ENCODE peak calls at places on chromosomes 6 and 20, in six cellular contexts. T is transverse colon; U is CD4-positive, alpha-beta T cell; F is HCT116; A is A549; Q is lung. C is an unnamed sample.

GRCh38 chr20:19210426-19211155 is 1.9 kb upstream of the SLC24A3 start:
- DNase-seq in T (no peak), U (no peak), F (no peak), A (no peak), Q (peak; percentile 49), C (no peak)

GRCh38 chr6:2891768-2892170 is 11.3 kb downstream of the SERPINB9 start:
- DNase-seq in T (peak; percentile 90), U (peak; percentile 44), F (no peak), A (no peak), Q (no peak), C (no peak)

GRCh38 chr20:15930324-15931305 is 642.6 kb downstream of the KIF16B start:
- DNase-seq in T (no peak), U (no peak), F (no peak), A (peak; percentile 43), Q (peak; percentile 38), C (peak; percentile 21)

GRCh38 chr20:2149507-2149906 is 47.9 kb downstream of the STK35 start:
- DNase-seq in T (no peak), U (no peak), F (no peak), A (no peak), Q (no peak), C (no peak)

GRCh38 chr20:703426-703825 is 27.8 kb upstream of the SCRT2 start:
- DNase-seq in T (no peak), U (no peak), F (no peak), A (no peak), Q (no peak), C (no peak)

GRCh38 chr20:34754611-34755010 is 50.5 kb downstream of the TP53INP2 start:
- DNase-seq in T (no peak), U (no peak), F (no peak), A (no peak), Q (no peak), C (no peak)

GRCh38 chr20:36792422-36792821 is 18.9 kb upstream of the DSN1 start:
- DNase-seq in T (no peak), U (no peak), F (peak; percentile 57), A (peak; percentile 77), Q (no peak), C (no peak)

GRCh38 chr6:169972736-169973135 is 221.3 kb downstream of the ERMARD start:
- DNase-seq in T (no peak), U (no peak), F (no peak), A (no peak), Q (no peak), C (peak; percentile 13)

GRCh38 chr6:74677463-74677862 is 528.4 kb downstream of the COL12A1 start:
- DNase-seq in T (no peak), U (no peak), F (no peak), A (no peak), Q (no peak), C (no peak)

GRCh38 chr20:48292806-48293205 is 507.5 kb upstream of the SULF2 start:
- DNase-seq in T (no peak), U (no peak), F (no peak), A (no peak), Q (no peak), C (no peak)

GRCh38 chr6:156816505-156816904 is 39.3 kb downstream of the ARID1B start:
- DNase-seq in T (peak; percentile 35), U (no peak), F (no peak), A (no peak), Q (peak; percentile 68), C (no peak)

GRCh38 chr20:15547109-15547508 is 1026.1 kb downstream of the KIF16B start:
- DNase-seq in T (no peak), U (no peak), F (no peak), A (no peak), Q (no peak), C (no peak)

GRCh38 chr20:57482796-57483195 is 42.1 kb downstream of the CTCFL start:
- DNase-seq in T (no peak), U (no peak), F (no peak), A (no peak), Q (no peak), C (no peak)

GRCh38 chr6:37306624-37307222 is 47.1 kb upstream of the RNF8 start:
- DNase-seq in T (no peak), U (no peak), F (no peak), A (no peak), Q (no peak), C (no peak)

GRCh38 chr6:115360602-115361325 is 699.9 kb downstream of the FRK start:
- DNase-seq in T (no peak), U (no peak), F (no peak), A (no peak), Q (no peak), C (no peak)

GRCh38 chr6:140661691-140662090 is 1287.2 kb upstream of the CITED2 start:
- DNase-seq in T (no peak), U (no peak), F (no peak), A (no peak), Q (no peak), C (no peak)

GRCh38 chr20:25360631-25361286 is 29.9 kb downstream of the ABHD12 start:
- DNase-seq in T (no peak), U (no peak), F (no peak), A (peak; percentile 19), Q (no peak), C (no peak)

GRCh38 chr6:108622601-108623335 is 62.1 kb downstream of the FOXO3 start:
- DNase-seq in T (peak; percentile 29), U (no peak), F (no peak), A (peak; percentile 10), Q (peak; percentile 38), C (peak; percentile 73)

GRCh38 chr6:109793793-109794192 is 102.7 kb downstream of the FIG4 start:
- DNase-seq in T (peak; percentile 33), U (no peak), F (peak; percentile 83), A (peak; percentile 77), Q (peak; percentile 29), C (peak; percentile 68)

GRCh38 chr20:50294164-50295088 is 103.8 kb downstream of the CEBPB start:
- DNase-seq in T (no peak), U (no peak), F (no peak), A (peak; percentile 57), Q (no peak), C (no peak)

GRCh38 chr6:92541457-92542060 is 877.8 kb downstream of the EPHA7 start:
- DNase-seq in T (no peak), U (no peak), F (no peak), A (no peak), Q (no peak), C (no peak)

GRCh38 chr20:2750343-2751251 is 49.8 kb downstream of the CPXM1 start:
- DNase-seq in T (peak; percentile 52), U (no peak), F (no peak), A (peak; percentile 71), Q (peak; percentile 58), C (peak; percentile 52)

DNA sequence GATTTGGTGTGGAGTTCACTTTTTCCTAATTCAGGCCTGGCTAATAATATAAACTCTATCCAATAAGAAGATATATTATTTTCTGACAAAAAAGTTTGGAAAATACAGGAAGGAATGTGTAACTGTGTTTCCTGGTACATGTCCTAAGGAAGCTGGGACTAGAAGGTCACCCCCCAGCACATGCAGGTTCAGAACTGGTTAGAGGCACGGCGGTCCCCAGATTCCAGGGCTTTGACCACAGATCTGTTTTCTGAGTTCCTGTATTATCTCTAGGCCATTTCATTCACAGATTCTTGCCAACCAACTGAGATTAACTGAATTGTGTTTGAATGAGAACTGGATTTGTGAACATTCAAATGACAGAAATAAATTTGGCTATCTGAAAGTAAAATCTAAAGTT is 94.5 kb downstream of the TULP4 start:
- DNase-seq in T (no peak), U (no peak), F (no peak), A (no peak), Q (no peak), C (no peak)
- H3K27ac ChIP-seq in T (no peak overlapping the region), U (no peak overlapping the region), F (no peak overlapping the region), A (no peak overlapping the region), Q (no peak overlapping the region), C (no peak overlapping the region)

GRCh38 chr6:162069995-162070394 is 657.6 kb downstream of the PRKN start:
- DNase-seq in T (no peak), U (no peak), F (no peak), A (no peak), Q (no peak), C (no peak)

GRCh38 chr6:162074641-162075040 is 652.9 kb downstream of the PRKN start:
- DNase-seq in T (no peak), U (no peak), F (no peak), A (no peak), Q (no peak), C (no peak)

GRCh38 chr6:162068340-162068739 is 659.2 kb downstream of the PRKN start:
- DNase-seq in T (no peak), U (no peak), F (no peak), A (no peak), Q (no peak), C (no peak)

DNA sequence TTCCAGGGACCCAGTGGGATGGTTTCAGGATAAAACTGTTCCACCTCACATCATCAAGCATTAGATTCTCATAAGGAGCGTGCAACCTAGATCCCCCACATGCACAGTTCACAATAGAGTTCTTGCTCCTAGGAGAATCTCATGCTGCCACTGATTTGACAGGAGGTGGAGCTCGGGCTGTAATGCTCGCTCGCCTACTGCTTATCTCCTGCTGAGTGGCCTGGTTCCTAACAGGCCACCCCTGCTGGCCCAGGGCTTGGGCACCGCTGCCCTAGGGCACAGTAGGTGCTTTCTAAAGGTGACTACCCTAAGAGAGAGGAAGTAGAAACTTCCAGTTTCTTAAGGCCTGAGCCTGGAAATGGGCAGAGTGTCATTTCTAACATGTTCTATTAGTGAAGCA is 656.9 kb downstream of the PRKN start:
- DNase-seq in T (no peak), U (no peak), F (no peak), A (no peak), Q (no peak), C (no peak)
- H3K27ac ChIP-seq in T (no peak overlapping the region), U (no peak overlapping the region), F (no peak overlapping the region), A (no peak overlapping the region), Q (no peak overlapping the region), C (no peak overlapping the region)

DNA sequence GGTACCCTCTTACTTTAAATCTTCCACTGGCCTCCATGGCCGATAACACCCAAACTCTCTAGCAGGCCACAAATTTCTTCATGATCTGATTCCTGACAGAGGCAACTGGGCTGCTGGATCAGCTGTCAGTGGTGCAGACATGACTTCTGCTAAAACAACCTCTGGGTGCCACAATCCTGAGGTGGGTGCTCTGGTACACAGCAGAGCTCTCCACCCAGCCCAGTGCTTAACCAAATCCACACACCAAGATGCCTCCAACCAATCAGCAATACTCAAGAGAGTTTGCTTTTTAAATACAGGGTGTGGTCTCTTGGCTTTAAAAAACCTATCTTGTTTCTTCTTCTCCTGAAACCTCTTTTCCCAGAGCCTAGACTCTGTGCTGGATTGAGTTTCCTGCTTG is 126.6 kb upstream of the SPACA1 start:
- DNase-seq in T (no peak), U (no peak), F (no peak), A (no peak), Q (no peak), C (no peak)
- H3K27ac ChIP-seq in T (no peak overlapping the region), U (no peak overlapping the region), F (no peak overlapping the region), A (no peak overlapping the region), Q (no peak overlapping the region), C (no peak overlapping the region)

DNA sequence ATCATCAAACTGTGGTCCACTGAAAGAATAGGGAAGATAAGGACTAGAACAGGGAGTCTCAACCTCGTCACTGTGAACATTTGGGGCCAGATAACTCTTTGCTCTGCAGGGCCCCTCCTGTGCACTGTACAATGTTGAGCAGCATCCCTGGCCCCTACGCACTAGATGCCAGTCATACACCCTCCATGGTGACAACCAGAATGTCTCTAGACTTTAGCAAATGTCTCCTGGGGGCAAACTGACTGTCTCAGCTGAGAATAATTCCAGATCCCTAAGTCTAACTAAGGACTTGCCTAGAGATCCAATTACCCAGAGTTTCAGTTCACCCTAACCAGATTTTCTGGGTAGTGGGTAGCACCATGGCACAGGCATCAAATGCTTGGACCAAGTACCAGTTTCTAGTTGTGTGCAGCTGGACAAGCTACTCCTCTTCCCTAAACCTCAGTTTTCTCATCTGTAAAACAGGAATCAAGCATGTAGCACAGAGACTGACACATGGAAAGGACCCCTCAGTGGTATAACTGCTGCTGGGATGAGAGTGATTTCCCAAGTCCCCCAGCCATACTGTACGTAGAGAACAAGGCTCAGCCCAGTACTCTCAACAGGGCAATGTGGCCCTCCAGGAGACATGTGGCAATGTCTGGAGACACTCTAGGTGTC is 87.0 kb upstream of the NFATC2 start:
- DNase-seq in T (no peak), U (no peak), F (no peak), A (no peak), Q (no peak), C (no peak)
- H3K27ac ChIP-seq in T (peak overlapping the region; percentile 76), U (no peak overlapping the region), F (peak overlapping the region; percentile 89), A (peak overlapping the region; percentile 89), Q (no peak overlapping the region), C (no peak overlapping the region)